ENCODE peak calls at places on chromosomes 7 and 10, in five cellular contexts. U, X, A, N and W are unnamed samples.

GRCh38 chr10:110226926-110227641 is 19.7 kb downstream of the MXI1 start:
- DNase-seq in A (peak), X (peak), U (peak), N (peak), W (no peak)

GRCh38 chr10:112732277-112732891 is 217.7 kb upstream of the TCF7L2 start:
- DNase-seq in N (peak), U (no peak), A (peak), X (peak), W (no peak)

GRCh38 chr7:144519900-144520299 is 116.4 kb upstream of the NOBOX start:
- DNase-seq in A (no peak), X (no peak), N (no peak), U (no peak), W (no peak)

GRCh38 chr10:101292194-101293006 is 61.6 kb upstream of the BTRC start:
- DNase-seq in A (peak), X (peak), U (peak), N (peak), W (peak)

GRCh38 chr7:124155400-124156022 is 122.6 kb upstream of the TMEM229A start:
- DNase-seq in U (peak), N (peak), X (peak), A (peak), W (peak)

GRCh38 chr7:20223356-20223755 is 6.2 kb upstream of the MACC1 start:
- DNase-seq in N (peak), A (peak), X (peak), U (no peak), W (no peak)

GRCh38 chr10:92011560-92012214 is 88.1 kb downstream of the BTAF1 start:
- DNase-seq in N (peak), A (peak), U (no peak), X (peak), W (no peak)

GRCh38 chr7:27756298-27756697 is 16.3 kb downstream of the TAX1BP1 start:
- DNase-seq in A (no peak), U (no peak), N (no peak), X (no peak), W (no peak)